ENCODE peak calls at places on chromosomes 4 and X, in eight cellular contexts. One of them, this sample, is unnamed.

GRCh38 chr4:152935661-152936445 is at the start of gene FHDC1:
- DNase-seq in HepG2: no peak
- DNase-seq in fibroblast of lung: peak
- DNase-seq in GM23248: peak
- DNase-seq in astrocyte: peak
- DNase-seq in hepatocyte: peak
- DNase-seq in GM23338: peak
- DNase-seq in HCT116: peak
- DNase-seq in this sample: peak

GRCh38 chr4:75514949-75515612 is 808 bp downstream of the THAP6 start:
- DNase-seq in HCT116: no peak
- DNase-seq in GM23338: no peak
- DNase-seq in GM23248: peak
- DNase-seq in HepG2: no peak
- DNase-seq in astrocyte: no peak
- DNase-seq in fibroblast of lung: no peak
- DNase-seq in hepatocyte: no peak
- DNase-seq in this sample: peak

GRCh38 chr4:147175460-147176025 is 229.9 kb upstream of the TTC29 start:
- DNase-seq in fibroblast of lung: no peak
- DNase-seq in HepG2: no peak
- DNase-seq in HCT116: no peak
- DNase-seq in hepatocyte: no peak
- DNase-seq in astrocyte: no peak
- DNase-seq in GM23338: no peak
- DNase-seq in GM23248: no peak
- DNase-seq in this sample: peak

GRCh38 chr4:147122697-147123472 is 177.2 kb upstream of the TTC29 start:
- DNase-seq in GM23338: no peak
- DNase-seq in astrocyte: no peak
- DNase-seq in HCT116: no peak
- DNase-seq in fibroblast of lung: no peak
- DNase-seq in hepatocyte: no peak
- DNase-seq in GM23248: no peak
- DNase-seq in HepG2: no peak
- DNase-seq in this sample: no peak

GRCh38 chrX:106302304-106302703 is 134.2 kb downstream of the PWWP3B start:
- DNase-seq in hepatocyte: peak
- DNase-seq in HCT116: peak
- DNase-seq in fibroblast of lung: peak
- DNase-seq in astrocyte: peak
- DNase-seq in GM23338: peak
- DNase-seq in GM23248: no peak
- DNase-seq in HepG2: peak
- DNase-seq in this sample: no peak

GRCh38 chr4:8033067-8033755 is 93.5 kb upstream of the AFAP1 start:
- DNase-seq in GM23248: no peak
- DNase-seq in astrocyte: no peak
- DNase-seq in HepG2: no peak
- DNase-seq in HCT116: no peak
- DNase-seq in fibroblast of lung: no peak
- DNase-seq in GM23338: no peak
- DNase-seq in hepatocyte: no peak
- DNase-seq in this sample: no peak

GRCh38 chrX:134173541-134174272 is 63.3 kb upstream of the CCDC160 start:
- DNase-seq in GM23248: no peak
- DNase-seq in HCT116: no peak
- DNase-seq in GM23338: peak
- DNase-seq in fibroblast of lung: no peak
- DNase-seq in hepatocyte: no peak
- DNase-seq in astrocyte: no peak
- DNase-seq in HepG2: no peak
- DNase-seq in this sample: peak

GRCh38 chrX:114087543-114087942 is 496.3 kb upstream of the HTR2C start:
- DNase-seq in fibroblast of lung: no peak
- DNase-seq in GM23248: no peak
- DNase-seq in hepatocyte: no peak
- DNase-seq in GM23338: no peak
- DNase-seq in astrocyte: no peak
- DNase-seq in HCT116: no peak
- DNase-seq in HepG2: no peak
- DNase-seq in this sample: no peak

GRCh38 chr4:7462509-7462971 is 27.8 kb upstream of the PSAPL1 start:
- DNase-seq in hepatocyte: peak
- DNase-seq in GM23338: peak
- DNase-seq in GM23248: peak
- DNase-seq in HepG2: peak
- DNase-seq in astrocyte: peak
- DNase-seq in HCT116: peak
- DNase-seq in fibroblast of lung: peak
- DNase-seq in this sample: peak

GRCh38 chr4:84916233-84916632 is 50.3 kb downstream of the WDFY3 start:
- DNase-seq in HCT116: no peak
- DNase-seq in GM23338: peak
- DNase-seq in fibroblast of lung: peak
- DNase-seq in hepatocyte: no peak
- DNase-seq in HepG2: no peak
- DNase-seq in GM23248: no peak
- DNase-seq in astrocyte: no peak
- DNase-seq in this sample: no peak

GRCh38 chr4:123125477-123125876 is 203.1 kb upstream of the NUDT6 start:
- DNase-seq in HCT116: no peak
- DNase-seq in astrocyte: no peak
- DNase-seq in HepG2: no peak
- DNase-seq in GM23248: no peak
- DNase-seq in fibroblast of lung: no peak
- DNase-seq in GM23338: no peak
- DNase-seq in hepatocyte: no peak
- DNase-seq in this sample: no peak

GRCh38 chr4:155952546-155952945 is 1.1 kb downstream of the CTSO start:
- DNase-seq in HCT116: no peak
- DNase-seq in hepatocyte: no peak
- DNase-seq in GM23248: peak
- DNase-seq in astrocyte: no peak
- DNase-seq in fibroblast of lung: peak
- DNase-seq in HepG2: no peak
- DNase-seq in GM23338: no peak
- DNase-seq in this sample: no peak

GRCh38 chrX:97308161-97308560 is 424.5 kb downstream of the RPA4 start:
- DNase-seq in GM23338: no peak
- DNase-seq in GM23248: peak
- DNase-seq in HCT116: no peak
- DNase-seq in hepatocyte: no peak
- DNase-seq in HepG2: no peak
- DNase-seq in astrocyte: peak
- DNase-seq in fibroblast of lung: peak
- DNase-seq in this sample: no peak

GRCh38 chrX:44585866-44586265 is 43.2 kb upstream of the FUNDC1 start:
- DNase-seq in hepatocyte: no peak
- DNase-seq in GM23248: no peak
- DNase-seq in fibroblast of lung: no peak
- DNase-seq in astrocyte: no peak
- DNase-seq in HepG2: no peak
- DNase-seq in GM23338: no peak
- DNase-seq in HCT116: no peak
- DNase-seq in this sample: no peak

GRCh38 chrX:129678176-129678880 is 23.6 kb upstream of the APLN start:
- DNase-seq in fibroblast of lung: peak
- DNase-seq in hepatocyte: peak
- DNase-seq in astrocyte: no peak
- DNase-seq in GM23338: peak
- DNase-seq in GM23248: peak
- DNase-seq in HepG2: no peak
- DNase-seq in HCT116: no peak
- DNase-seq in this sample: peak

GRCh38 chrX:86935988-86936387 is 581.6 kb upstream of the KLHL4 start:
- DNase-seq in astrocyte: no peak
- DNase-seq in HCT116: no peak
- DNase-seq in hepatocyte: no peak
- DNase-seq in fibroblast of lung: no peak
- DNase-seq in HepG2: no peak
- DNase-seq in GM23338: no peak
- DNase-seq in GM23248: no peak
- DNase-seq in this sample: no peak

GRCh38 chr4:164731827-164732474 is 22.0 kb upstream of the SMIM31 start:
- DNase-seq in hepatocyte: peak
- DNase-seq in fibroblast of lung: peak
- DNase-seq in HepG2: peak
- DNase-seq in astrocyte: peak
- DNase-seq in GM23338: peak
- DNase-seq in HCT116: peak
- DNase-seq in GM23248: peak
- DNase-seq in this sample: peak

GRCh38 chrX:140525448-140525847 is 20.6 kb upstream of the SOX3 start:
- DNase-seq in HCT116: no peak
- DNase-seq in fibroblast of lung: peak
- DNase-seq in HepG2: no peak
- DNase-seq in astrocyte: peak
- DNase-seq in hepatocyte: no peak
- DNase-seq in GM23338: peak
- DNase-seq in GM23248: peak
- DNase-seq in this sample: no peak

GRCh38 chrX:12814434-12814833 is 23.2 kb downstream of the PRPS2 start:
- DNase-seq in HCT116: no peak
- DNase-seq in GM23338: peak
- DNase-seq in GM23248: peak
- DNase-seq in astrocyte: no peak
- DNase-seq in hepatocyte: peak
- DNase-seq in fibroblast of lung: peak
- DNase-seq in HepG2: peak
- DNase-seq in this sample: peak

GRCh38 chrX:143788265-143788664 is 67.7 kb upstream of the SPANXN2 start:
- DNase-seq in HepG2: no peak
- DNase-seq in astrocyte: no peak
- DNase-seq in GM23248: peak
- DNase-seq in HCT116: no peak
- DNase-seq in hepatocyte: peak
- DNase-seq in GM23338: peak
- DNase-seq in fibroblast of lung: peak
- DNase-seq in this sample: peak

GRCh38 chrX:20433376-20433775 is 166.7 kb upstream of the RPS6KA3 start:
- DNase-seq in HepG2: no peak
- DNase-seq in HCT116: no peak
- DNase-seq in hepatocyte: no peak
- DNase-seq in fibroblast of lung: peak
- DNase-seq in GM23338: no peak
- DNase-seq in astrocyte: peak
- DNase-seq in GM23248: no peak
- DNase-seq in this sample: no peak
- TF ChIP-seq EZH2 in HepG2: no peak
- TF ChIP-seq EZH2 in HCT116: no peak
- TF ChIP-seq EZH2 in hepatocyte: no peak
- TF ChIP-seq EZH2 in fibroblast of lung: no peak
- TF ChIP-seq EZH2 in GM23338: no peak
- TF ChIP-seq EZH2 in astrocyte: no peak
- TF ChIP-seq EZH2 in GM23248: no peak
- TF ChIP-seq EZH2 in this sample: no peak

DNA sequence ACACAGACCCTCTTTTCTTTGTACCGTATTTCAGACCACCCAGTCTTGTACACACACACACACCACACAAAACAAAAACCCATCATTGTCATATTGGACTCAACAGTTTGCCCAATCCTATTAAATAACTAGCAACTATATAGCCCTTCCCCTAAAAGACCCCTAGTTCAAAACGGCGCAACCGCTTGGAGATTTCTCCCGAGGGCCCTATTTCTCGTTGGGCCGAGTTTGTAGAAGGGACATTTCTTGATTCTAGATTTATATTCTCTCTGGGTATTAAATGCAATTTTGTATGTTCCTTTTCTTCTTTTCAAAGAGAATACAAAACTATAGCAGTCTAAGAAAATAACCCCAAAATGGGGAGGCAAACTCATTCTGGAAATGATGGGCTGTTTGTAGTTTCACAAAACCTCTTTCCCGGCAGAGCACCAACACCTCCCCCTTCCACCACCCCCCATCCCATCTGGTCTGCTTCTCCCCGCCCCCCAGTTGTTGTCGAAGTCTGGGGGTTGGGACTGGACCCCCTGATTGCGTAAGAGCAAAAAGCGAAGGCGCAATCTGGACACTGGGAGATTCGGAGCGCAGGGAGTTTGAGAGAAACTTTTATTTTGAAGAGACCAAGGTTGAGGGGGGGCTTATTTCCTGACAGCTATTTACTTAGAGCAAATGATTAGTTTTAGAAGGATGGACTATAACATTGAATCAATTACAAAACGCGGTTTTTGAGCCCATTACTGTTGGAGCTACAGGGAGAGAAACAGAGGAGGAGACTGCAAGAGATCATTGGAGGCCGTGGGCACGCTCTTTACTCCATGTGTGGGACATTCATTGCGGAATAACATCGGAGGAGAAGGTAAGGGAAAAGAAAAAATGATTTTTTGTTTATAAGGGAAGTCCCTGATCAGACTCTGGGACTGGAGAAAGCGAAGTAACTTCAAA is at the start of gene PDGFRA:
- DNase-seq in GM23248: peak
- DNase-seq in fibroblast of lung: peak
- DNase-seq in astrocyte: peak
- DNase-seq in GM23338: peak
- DNase-seq in HepG2: no peak
- DNase-seq in HCT116: no peak
- DNase-seq in hepatocyte: peak
- DNase-seq in this sample: peak
- TF ChIP-seq EZH2 in GM23248: no peak
- TF ChIP-seq EZH2 in fibroblast of lung: no peak
- TF ChIP-seq EZH2 in astrocyte: no peak
- TF ChIP-seq EZH2 in GM23338: peak
- TF ChIP-seq EZH2 in HepG2: no peak
- TF ChIP-seq EZH2 in HCT116: no peak
- TF ChIP-seq EZH2 in hepatocyte: no peak
- TF ChIP-seq EZH2 in this sample: peak

GRCh38 chrX:17859609-17860178 is 1.4 kb downstream of the RAI2 start:
- DNase-seq in GM23338: peak
- DNase-seq in fibroblast of lung: no peak
- DNase-seq in GM23248: no peak
- DNase-seq in hepatocyte: peak
- DNase-seq in HepG2: no peak
- DNase-seq in HCT116: no peak
- DNase-seq in astrocyte: no peak
- DNase-seq in this sample: peak
- TF ChIP-seq EZH2 in GM23338: peak
- TF ChIP-seq EZH2 in fibroblast of lung: peak
- TF ChIP-seq EZH2 in GM23248: no peak
- TF ChIP-seq EZH2 in hepatocyte: peak
- TF ChIP-seq EZH2 in HepG2: no peak
- TF ChIP-seq EZH2 in HCT116: no peak
- TF ChIP-seq EZH2 in astrocyte: no peak
- TF ChIP-seq EZH2 in this sample: peak

GRCh38 chr4:998096-998691 is 5.0 kb upstream of the SLC26A1 start:
- DNase-seq in astrocyte: no peak
- DNase-seq in hepatocyte: no peak
- DNase-seq in GM23248: no peak
- DNase-seq in HCT116: no peak
- DNase-seq in fibroblast of lung: no peak
- DNase-seq in GM23338: no peak
- DNase-seq in HepG2: no peak
- DNase-seq in this sample: no peak
- TF ChIP-seq EZH2 in astrocyte: no peak
- TF ChIP-seq EZH2 in hepatocyte: no peak
- TF ChIP-seq EZH2 in GM23248: no peak
- TF ChIP-seq EZH2 in HCT116: no peak
- TF ChIP-seq EZH2 in fibroblast of lung: peak
- TF ChIP-seq EZH2 in GM23338: peak
- TF ChIP-seq EZH2 in HepG2: no peak
- TF ChIP-seq EZH2 in this sample: no peak

GRCh38 chrX:137032378-137032694 is 1.5 kb downstream of the GPR101 start:
- DNase-seq in HepG2: no peak
- DNase-seq in fibroblast of lung: no peak
- DNase-seq in hepatocyte: no peak
- DNase-seq in GM23248: no peak
- DNase-seq in astrocyte: no peak
- DNase-seq in GM23338: no peak
- DNase-seq in HCT116: no peak
- DNase-seq in this sample: no peak
- TF ChIP-seq EZH2 in HepG2: no peak
- TF ChIP-seq EZH2 in fibroblast of lung: no peak
- TF ChIP-seq EZH2 in hepatocyte: no peak
- TF ChIP-seq EZH2 in GM23248: peak
- TF ChIP-seq EZH2 in astrocyte: no peak
- TF ChIP-seq EZH2 in GM23338: no peak
- TF ChIP-seq EZH2 in HCT116: no peak
- TF ChIP-seq EZH2 in this sample: no peak

This sample was measured in neural progenitor cell.